ENCODE peak calls at places on chromosome 1, in eight cellular contexts. T, W, G, X, V, Q, J and C are unnamed samples.

GRCh38 chr1:9031484-9032259 is 5.4 kb upstream of the SLC2A7 start:
- DNase-seq in T (no peak), W (no peak), G (no peak), X (peak; percentile 59), V (no peak), Q (no peak), J (no peak), C (no peak)

GRCh38 chr1:221939598-221939997 is 197.7 kb upstream of the DUSP10 start:
- DNase-seq in T (no peak), W (no peak), G (no peak), X (no peak), V (no peak), Q (no peak), J (no peak), C (no peak)

GRCh38 chr1:11132571-11133293 is 33.1 kb upstream of the EXOSC10 start:
- DNase-seq in T (no peak), W (no peak), G (no peak), X (no peak), V (no peak), Q (no peak), J (no peak), C (no peak)

GRCh38 chr1:29176567-29176966 is 5.1 kb downstream of the SRSF4 start:
- DNase-seq in T (no peak), W (no peak), G (no peak), X (no peak), V (no peak), Q (no peak), J (peak; percentile 49), C (no peak)

GRCh38 chr1:200628223-200628868 is 7.8 kb upstream of the KIF14 start:
- DNase-seq in T (no peak), W (no peak), G (no peak), X (no peak), V (peak; percentile 75), Q (no peak), J (no peak), C (no peak)

GRCh38 chr1:174990382-174990999 is 9.3 kb upstream of the CACYBP start:
- DNase-seq in T (peak; percentile 87), W (peak; percentile 62), G (no peak), X (no peak), V (no peak), Q (peak; percentile 65), J (peak; percentile 80), C (no peak)

GRCh38 chr1:91997607-91998195 is 32.1 kb upstream of the EPHX4 start:
- DNase-seq in T (peak; percentile 10), W (peak; percentile 42), G (peak; percentile 20), X (no peak), V (peak; percentile 49), Q (peak; percentile 54), J (peak; percentile 47), C (no peak)

GRCh38 chr1:185400057-185400456 is 83.0 kb upstream of the IVNS1ABP start:
- DNase-seq in T (peak; percentile 60), W (no peak), G (no peak), X (no peak), V (no peak), Q (no peak), J (peak; percentile 78), C (no peak)

GRCh38 chr1:72281637-72282270 is 585 bp downstream of the NEGR1 start:
- DNase-seq in T (no peak), W (no peak), G (no peak), X (no peak), V (no peak), Q (no peak), J (no peak), C (no peak)

GRCh38 chr1:68675336-68675735 is 178.5 kb upstream of the DEPDC1 start:
- DNase-seq in T (peak; percentile 21), W (no peak), G (no peak), X (no peak), V (no peak), Q (no peak), J (no peak), C (no peak)

GRCh38 chr1:18808561-18808960 is 50.9 kb downstream of the TAS1R2 start:
- DNase-seq in T (no peak), W (no peak), G (no peak), X (peak; percentile 63), V (no peak), Q (no peak), J (no peak), C (no peak)